ENCODE peak calls at places on chromosomes 3 and 15, in seven cellular contexts. C, J, I, S, M, V and U are unnamed samples.

GRCh38 chr3:71689305-71689704 is 35.9 kb downstream of the EIF4E3 start:
- DNase-seq in C (no peak), J (no peak), I (no peak), S (no peak), M (no peak), V (no peak), U (no peak)

GRCh38 chr3:30511524-30512278 is 94.7 kb upstream of the TGFBR2 start:
- DNase-seq in C (no peak), J (no peak), I (peak; percentile 55), S (no peak), M (peak; percentile 96), V (no peak), U (no peak)

GRCh38 chr3:59052803-59053411 is 3.1 kb upstream of the CFAP20DC start:
- DNase-seq in C (peak; percentile 40), J (no peak), I (no peak), S (no peak), M (no peak), V (no peak), U (no peak)

GRCh38 chr15:50265620-50266019 is at the start of gene HDC:
- DNase-seq in C (peak; percentile 85), J (no peak), I (no peak), S (no peak), M (no peak), V (no peak), U (peak; percentile 5)

GRCh38 chr3:173733029-173733652 is 335.6 kb downstream of the NLGN1 start:
- DNase-seq in C (no peak), J (no peak), I (no peak), S (no peak), M (no peak), V (no peak), U (no peak)

GRCh38 chr15:67089218-67090193 is 24.1 kb downstream of the SMAD3 start:
- DNase-seq in C (no peak), J (no peak), I (no peak), S (no peak), M (no peak), V (no peak), U (no peak)

GRCh38 chr3:71254658-71255057 is 328.9 kb downstream of the FOXP1 start:
- DNase-seq in C (no peak), J (no peak), I (no peak), S (no peak), M (no peak), V (no peak), U (no peak)

GRCh38 chr15:33565099-33565498 is 254.3 kb downstream of the RYR3 start:
- DNase-seq in C (no peak), J (no peak), I (no peak), S (no peak), M (no peak), V (no peak), U (no peak)

GRCh38 chr15:69398541-69398940 is 15.6 kb upstream of the KIF23 start:
- DNase-seq in C (no peak), J (no peak), I (no peak), S (peak; percentile 50), M (no peak), V (peak; percentile 32), U (no peak)

GRCh38 chr15:97235285-97235985 is 725.1 kb upstream of the ARRDC4 start:
- DNase-seq in C (peak; percentile 78), J (no peak), I (peak; percentile 13), S (no peak), M (no peak), V (peak; percentile 31), U (peak; percentile 74)

GRCh38 chr3:52983336-52983807 is 62.5 kb downstream of the SFMBT1 start:
- DNase-seq in C (no peak), J (peak; percentile 31), I (peak; percentile 41), S (no peak), M (no peak), V (no peak), U (no peak)

GRCh38 chr3:152193673-152194267 is 75.0 kb upstream of the MBNL1 start:
- DNase-seq in C (no peak), J (no peak), I (no peak), S (peak; percentile 51), M (no peak), V (no peak), U (no peak)

GRCh38 chr3:171123913-171124312 is 97.4 kb upstream of the SLC2A2 start:
- DNase-seq in C (no peak), J (no peak), I (no peak), S (no peak), M (no peak), V (no peak), U (no peak)

GRCh38 chr3:27532931-27533607 is 48.9 kb upstream of the SLC4A7 start:
- DNase-seq in C (peak; percentile 18), J (no peak), I (no peak), S (no peak), M (no peak), V (no peak), U (no peak)

GRCh38 chr3:141557961-141558706 is 71.3 kb downstream of the RASA2 start:
- DNase-seq in C (no peak), J (no peak), I (no peak), S (no peak), M (no peak), V (no peak), U (no peak)

GRCh38 chr3:71710906-71711494 is 14.2 kb downstream of the EIF4E3 start:
- DNase-seq in C (peak; percentile 65), J (no peak), I (no peak), S (no peak), M (no peak), V (no peak), U (no peak)

GRCh38 chr15:25737218-25737643 is 125.9 kb downstream of the ATP10A start:
- DNase-seq in C (no peak), J (no peak), I (no peak), S (no peak), M (no peak), V (no peak), U (no peak)

GRCh38 chr15:40688932-40689799 is 5.8 kb upstream of the RAD51 start:
- DNase-seq in C (no peak), J (no peak), I (no peak), S (no peak), M (no peak), V (no peak), U (no peak)

GRCh38 chr15:59329570-59330350 is 42.9 kb downstream of the MYO1E start:
- DNase-seq in C (no peak), J (no peak), I (no peak), S (no peak), M (peak; percentile 68), V (no peak), U (no peak)

GRCh38 chr3:68055238-68055637 is 400.8 kb upstream of the SUCLG2 start:
- DNase-seq in C (no peak), J (no peak), I (no peak), S (no peak), M (no peak), V (no peak), U (no peak)

GRCh38 chr3:191962324-191962723 is 501.4 kb downstream of the PYDC2 start:
- DNase-seq in C (no peak), J (no peak), I (no peak), S (no peak), M (no peak), V (no peak), U (no peak)

DNA sequence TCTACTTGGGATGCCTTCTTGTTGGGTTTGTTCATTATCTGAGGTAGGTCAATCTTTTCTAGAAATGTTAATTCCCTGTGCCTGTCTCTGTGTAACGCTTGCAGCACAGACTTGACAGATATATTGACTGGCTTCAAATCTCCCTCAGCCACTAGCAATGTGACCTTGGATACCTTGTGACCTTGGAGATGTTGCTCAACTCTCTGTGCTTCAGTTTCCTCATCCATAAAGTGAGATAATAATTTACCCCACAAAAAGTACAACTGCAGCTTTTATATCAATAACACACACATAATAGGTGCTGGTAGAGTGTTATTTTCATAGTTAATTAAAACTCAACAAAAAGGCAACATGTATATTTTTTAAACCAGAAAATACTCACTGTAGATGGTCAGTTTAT is 52.9 kb downstream of the SIDT1 start:
- DNase-seq in C (no peak), J (no peak), I (no peak), S (no peak), M (no peak), V (no peak), U (no peak)
- TF ChIP-seq CTCF in C (no peak), J (no peak), I (no peak), S (no peak), M (no peak), V (no peak), U (no peak)

GRCh38 chr3:65569845-65570405 is 468.8 kb downstream of the MAGI1 start:
- DNase-seq in C (no peak), J (no peak), I (no peak), S (no peak), M (no peak), V (no peak), U (no peak)
- TF ChIP-seq CTCF in C (peak; percentile 33), J (no peak), I (no peak), S (peak; percentile 7), M (no peak), V (peak; percentile 50), U (peak; percentile 55)

GRCh38 chr15:55993111-55993803 is at the start of gene NEDD4:
- DNase-seq in C (peak; percentile 90), J (peak; percentile 66), I (peak; percentile 30), S (peak; percentile 93), M (peak; percentile 40), V (peak; percentile 90), U (peak; percentile 79)

GRCh38 chr15:55992769-55993110 is 672 bp downstream of the NEDD4 start:
- DNase-seq in C (no peak), J (no peak), I (no peak), S (no peak), M (peak; percentile 17), V (no peak), U (no peak)

GRCh38 chr15:55991841-55992768 is 1.3 kb downstream of the NEDD4 start:
- DNase-seq in C (no peak), J (no peak), I (no peak), S (no peak), M (no peak), V (no peak), U (no peak)

GRCh38 chr15:55990986-55991385 is 2.4 kb downstream of the NEDD4 start:
- DNase-seq in C (no peak), J (no peak), I (no peak), S (no peak), M (no peak), V (no peak), U (no peak)

DNA sequence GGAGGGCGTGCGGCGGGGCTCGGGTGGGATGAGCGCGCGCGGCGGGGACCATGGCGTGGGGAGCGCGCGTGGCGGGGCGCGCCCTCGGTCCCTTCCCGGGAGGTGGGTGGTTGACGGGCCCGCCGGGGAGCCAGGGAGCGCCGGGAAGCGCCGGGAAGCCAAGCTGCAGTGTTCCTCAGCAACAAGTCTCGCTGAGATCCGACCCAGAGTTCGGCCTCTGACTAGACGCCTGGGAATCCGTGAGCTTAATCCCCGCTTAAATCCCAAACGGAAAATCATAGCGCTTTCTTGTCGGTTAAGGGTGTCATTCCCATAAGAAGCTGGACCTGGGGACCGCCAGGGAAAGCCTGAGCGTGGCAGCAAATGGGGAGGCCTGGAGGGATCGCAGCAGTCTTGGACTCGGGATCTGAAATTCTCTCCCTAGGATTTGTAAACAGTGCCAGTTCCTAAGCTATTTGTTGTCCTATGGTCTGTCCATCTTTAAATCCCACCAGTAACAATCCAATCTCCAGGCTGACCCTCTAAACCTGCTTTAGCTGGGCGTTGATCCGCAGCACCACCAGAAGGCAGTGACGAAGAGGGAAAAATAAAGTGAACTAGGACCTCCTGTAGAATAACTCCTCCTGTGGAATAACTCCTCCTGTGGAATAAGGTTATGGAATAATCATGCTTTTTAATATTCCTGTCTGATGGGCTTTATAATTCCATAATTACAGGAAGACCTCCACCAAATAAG is 560 bp upstream of the NEDD4 start:
- DNase-seq in C (peak; percentile 78), J (no peak), I (no peak), S (no peak), M (peak; percentile 27), V (peak; percentile 84), U (no peak)
- TF ChIP-seq CTCF in C (no peak), J (no peak), I (no peak), S (no peak), M (peak; percentile 15), V (peak; percentile 1), U (peak; percentile 26)

GRCh38 chr3:62589078-62589477 is 215.7 kb upstream of the FEZF2 start:
- DNase-seq in C (no peak), J (no peak), I (no peak), S (no peak), M (no peak), V (no peak), U (no peak)
- TF ChIP-seq CTCF in C (peak; percentile 11), J (no peak), I (no peak), S (no peak), M (peak; percentile 3), V (no peak), U (no peak)